ENCODE peak calls at places on chromosomes 2 and 18, in nine cellular contexts. One of them, this sample, is unnamed.

GRCh38 chr18:45775241-45775676 is 50.2 kb upstream of the SIGLEC15 start:
- DNase-seq in IMR-90: peak; percentile 63
- DNase-seq in body of pancreas: peak; percentile 66
- DNase-seq in cardiac muscle cell: no peak
- DNase-seq in HCT116: peak; percentile 69
- DNase-seq in foreskin fibroblast: peak; percentile 72
- DNase-seq in fibroblast of villous mesenchyme: peak; percentile 70
- DNase-seq in prostate gland: no peak
- DNase-seq in endodermal cell: peak; percentile 91
- DNase-seq in this sample: peak; percentile 88

GRCh38 chr2:36406296-36406695 is 50.7 kb downstream of the CRIM1 start:
- DNase-seq in IMR-90: no peak
- DNase-seq in body of pancreas: no peak
- DNase-seq in cardiac muscle cell: no peak
- DNase-seq in HCT116: no peak
- DNase-seq in foreskin fibroblast: no peak
- DNase-seq in fibroblast of villous mesenchyme: no peak
- DNase-seq in prostate gland: no peak
- DNase-seq in endodermal cell: no peak
- DNase-seq in this sample: no peak

GRCh38 chr18:65380986-65381385 is 369.8 kb upstream of the CDH7 start:
- DNase-seq in IMR-90: no peak
- DNase-seq in body of pancreas: no peak
- DNase-seq in cardiac muscle cell: no peak
- DNase-seq in HCT116: no peak
- DNase-seq in foreskin fibroblast: no peak
- DNase-seq in fibroblast of villous mesenchyme: no peak
- DNase-seq in prostate gland: no peak
- DNase-seq in endodermal cell: no peak
- DNase-seq in this sample: no peak

GRCh38 chr18:79848294-79848578 is 50.5 kb downstream of the KCNG2 start:
- DNase-seq in IMR-90: no peak
- DNase-seq in body of pancreas: no peak
- DNase-seq in cardiac muscle cell: no peak
- DNase-seq in HCT116: no peak
- DNase-seq in foreskin fibroblast: no peak
- DNase-seq in fibroblast of villous mesenchyme: no peak
- DNase-seq in prostate gland: no peak
- DNase-seq in endodermal cell: no peak
- DNase-seq in this sample: no peak

GRCh38 chr2:53498210-53498609 is 269.4 kb upstream of the CHAC2 start:
- DNase-seq in IMR-90: peak; percentile 88
- DNase-seq in body of pancreas: peak; percentile 43
- DNase-seq in cardiac muscle cell: no peak
- DNase-seq in HCT116: no peak
- DNase-seq in foreskin fibroblast: no peak
- DNase-seq in fibroblast of villous mesenchyme: peak; percentile 17
- DNase-seq in prostate gland: peak; percentile 16
- DNase-seq in endodermal cell: no peak
- DNase-seq in this sample: peak; percentile 66

GRCh38 chr2:195009202-195009601 is 647.8 kb upstream of the SLC39A10 start:
- DNase-seq in IMR-90: peak; percentile 0
- DNase-seq in body of pancreas: no peak
- DNase-seq in cardiac muscle cell: no peak
- DNase-seq in HCT116: no peak
- DNase-seq in foreskin fibroblast: peak; percentile 41
- DNase-seq in fibroblast of villous mesenchyme: peak; percentile 51
- DNase-seq in prostate gland: no peak
- DNase-seq in endodermal cell: no peak
- DNase-seq in this sample: peak; percentile 18

GRCh38 chr2:37526856-37527255 is 144.6 kb downstream of the CDC42EP3 start:
- DNase-seq in IMR-90: no peak
- DNase-seq in body of pancreas: no peak
- DNase-seq in cardiac muscle cell: no peak
- DNase-seq in HCT116: no peak
- DNase-seq in foreskin fibroblast: no peak
- DNase-seq in fibroblast of villous mesenchyme: no peak
- DNase-seq in prostate gland: no peak
- DNase-seq in endodermal cell: no peak
- DNase-seq in this sample: no peak

GRCh38 chr2:1686784-1687105 is 57.6 kb downstream of the PXDN start:
- DNase-seq in IMR-90: peak; percentile 80
- DNase-seq in body of pancreas: no peak
- DNase-seq in cardiac muscle cell: no peak
- DNase-seq in HCT116: no peak
- DNase-seq in foreskin fibroblast: no peak
- DNase-seq in fibroblast of villous mesenchyme: no peak
- DNase-seq in prostate gland: peak; percentile 55
- DNase-seq in endodermal cell: peak; percentile 32
- DNase-seq in this sample: no peak

GRCh38 chr2:69997296-69998184 is 36.1 kb upstream of the ASPRV1 start:
- DNase-seq in IMR-90: peak; percentile 71
- DNase-seq in body of pancreas: no peak
- DNase-seq in cardiac muscle cell: no peak
- DNase-seq in HCT116: peak; percentile 57
- DNase-seq in foreskin fibroblast: peak; percentile 41
- DNase-seq in fibroblast of villous mesenchyme: peak; percentile 33
- DNase-seq in prostate gland: no peak
- DNase-seq in endodermal cell: peak; percentile 83
- DNase-seq in this sample: peak; percentile 9

GRCh38 chr2:41197781-41198180 is 745.9 kb upstream of the SLC8A1 start:
- DNase-seq in IMR-90: no peak
- DNase-seq in body of pancreas: no peak
- DNase-seq in cardiac muscle cell: peak; percentile 35
- DNase-seq in HCT116: no peak
- DNase-seq in foreskin fibroblast: no peak
- DNase-seq in fibroblast of villous mesenchyme: no peak
- DNase-seq in prostate gland: no peak
- DNase-seq in endodermal cell: no peak
- DNase-seq in this sample: peak; percentile 23

GRCh38 chr18:42752921-42753320 is 362.6 kb downstream of the RIT2 start:
- DNase-seq in IMR-90: no peak
- DNase-seq in body of pancreas: no peak
- DNase-seq in cardiac muscle cell: no peak
- DNase-seq in HCT116: no peak
- DNase-seq in foreskin fibroblast: no peak
- DNase-seq in fibroblast of villous mesenchyme: no peak
- DNase-seq in prostate gland: no peak
- DNase-seq in endodermal cell: no peak
- DNase-seq in this sample: no peak

GRCh38 chr18:75127143-75128021 is 81.6 kb downstream of the PTGR3 start:
- DNase-seq in IMR-90: no peak
- DNase-seq in body of pancreas: no peak
- DNase-seq in cardiac muscle cell: peak; percentile 38
- DNase-seq in HCT116: no peak
- DNase-seq in foreskin fibroblast: no peak
- DNase-seq in fibroblast of villous mesenchyme: no peak
- DNase-seq in prostate gland: no peak
- DNase-seq in endodermal cell: no peak
- DNase-seq in this sample: no peak

GRCh38 chr2:85589982-85590791 is 5.4 kb upstream of the RNF181 start:
- DNase-seq in IMR-90: peak; percentile 94
- DNase-seq in body of pancreas: peak; percentile 53
- DNase-seq in cardiac muscle cell: no peak
- DNase-seq in HCT116: no peak
- DNase-seq in foreskin fibroblast: peak; percentile 73
- DNase-seq in fibroblast of villous mesenchyme: peak; percentile 91
- DNase-seq in prostate gland: no peak
- DNase-seq in endodermal cell: no peak
- DNase-seq in this sample: peak; percentile 99

GRCh38 chr18:9323750-9324445 is 10.7 kb upstream of the TWSG1 start:
- DNase-seq in IMR-90: peak; percentile 89
- DNase-seq in body of pancreas: peak; percentile 37
- DNase-seq in cardiac muscle cell: no peak
- DNase-seq in HCT116: no peak
- DNase-seq in foreskin fibroblast: peak; percentile 39
- DNase-seq in fibroblast of villous mesenchyme: peak; percentile 60
- DNase-seq in prostate gland: no peak
- DNase-seq in endodermal cell: no peak
- DNase-seq in this sample: peak; percentile 93

GRCh38 chr2:26018184-26018716 is 15.6 kb upstream of the RAB10 start:
- DNase-seq in IMR-90: peak; percentile 88
- DNase-seq in body of pancreas: peak; percentile 91
- DNase-seq in cardiac muscle cell: peak; percentile 24
- DNase-seq in HCT116: peak; percentile 74
- DNase-seq in foreskin fibroblast: peak; percentile 89
- DNase-seq in fibroblast of villous mesenchyme: peak; percentile 86
- DNase-seq in prostate gland: peak; percentile 74
- DNase-seq in endodermal cell: peak; percentile 90
- DNase-seq in this sample: peak; percentile 88

GRCh38 chr2:2516386-2516785 is 185.3 kb upstream of the MYT1L start:
- DNase-seq in IMR-90: no peak
- DNase-seq in body of pancreas: no peak
- DNase-seq in cardiac muscle cell: no peak
- DNase-seq in HCT116: no peak
- DNase-seq in foreskin fibroblast: no peak
- DNase-seq in fibroblast of villous mesenchyme: no peak
- DNase-seq in prostate gland: no peak
- DNase-seq in endodermal cell: no peak
- DNase-seq in this sample: no peak

GRCh38 chr2:144711546-144712276 is 191.8 kb upstream of the ZEB2 start:
- DNase-seq in IMR-90: no peak
- DNase-seq in body of pancreas: no peak
- DNase-seq in cardiac muscle cell: no peak
- DNase-seq in HCT116: no peak
- DNase-seq in foreskin fibroblast: no peak
- DNase-seq in fibroblast of villous mesenchyme: no peak
- DNase-seq in prostate gland: no peak
- DNase-seq in endodermal cell: no peak
- DNase-seq in this sample: no peak

GRCh38 chr18:6557470-6558245 is 142.9 kb upstream of the L3MBTL4 start:
- DNase-seq in IMR-90: no peak
- DNase-seq in body of pancreas: no peak
- DNase-seq in cardiac muscle cell: no peak
- DNase-seq in HCT116: no peak
- DNase-seq in foreskin fibroblast: no peak
- DNase-seq in fibroblast of villous mesenchyme: no peak
- DNase-seq in prostate gland: no peak
- DNase-seq in endodermal cell: peak; percentile 74
- DNase-seq in this sample: no peak

GRCh38 chr2:56448999-56449431 is 265.2 kb downstream of the CCDC85A start:
- DNase-seq in IMR-90: no peak
- DNase-seq in body of pancreas: peak; percentile 93
- DNase-seq in cardiac muscle cell: no peak
- DNase-seq in HCT116: no peak
- DNase-seq in foreskin fibroblast: no peak
- DNase-seq in fibroblast of villous mesenchyme: peak; percentile 13
- DNase-seq in prostate gland: peak; percentile 75
- DNase-seq in endodermal cell: no peak
- DNase-seq in this sample: peak; percentile 1

GRCh38 chr18:37499913-37500312 is 65.7 kb downstream of the CELF4 start:
- DNase-seq in IMR-90: no peak
- DNase-seq in body of pancreas: no peak
- DNase-seq in cardiac muscle cell: no peak
- DNase-seq in HCT116: no peak
- DNase-seq in foreskin fibroblast: no peak
- DNase-seq in fibroblast of villous mesenchyme: no peak
- DNase-seq in prostate gland: no peak
- DNase-seq in endodermal cell: no peak
- DNase-seq in this sample: no peak

GRCh38 chr2:57453929-57454328 is 592.7 kb upstream of the VRK2 start:
- DNase-seq in IMR-90: no peak
- DNase-seq in body of pancreas: no peak
- DNase-seq in cardiac muscle cell: no peak
- DNase-seq in HCT116: no peak
- DNase-seq in foreskin fibroblast: no peak
- DNase-seq in fibroblast of villous mesenchyme: no peak
- DNase-seq in prostate gland: no peak
- DNase-seq in endodermal cell: no peak
- DNase-seq in this sample: no peak
- TF ChIP-seq CTCF in IMR-90: no peak
- TF ChIP-seq CTCF in body of pancreas: no peak
- TF ChIP-seq CTCF in cardiac muscle cell: no peak
- TF ChIP-seq CTCF in HCT116: no peak
- TF ChIP-seq CTCF in foreskin fibroblast: no peak
- TF ChIP-seq CTCF in fibroblast of villous mesenchyme: no peak
- TF ChIP-seq CTCF in prostate gland: no peak
- TF ChIP-seq CTCF in endodermal cell: peak; percentile 72
- TF ChIP-seq CTCF in this sample: no peak

DNA sequence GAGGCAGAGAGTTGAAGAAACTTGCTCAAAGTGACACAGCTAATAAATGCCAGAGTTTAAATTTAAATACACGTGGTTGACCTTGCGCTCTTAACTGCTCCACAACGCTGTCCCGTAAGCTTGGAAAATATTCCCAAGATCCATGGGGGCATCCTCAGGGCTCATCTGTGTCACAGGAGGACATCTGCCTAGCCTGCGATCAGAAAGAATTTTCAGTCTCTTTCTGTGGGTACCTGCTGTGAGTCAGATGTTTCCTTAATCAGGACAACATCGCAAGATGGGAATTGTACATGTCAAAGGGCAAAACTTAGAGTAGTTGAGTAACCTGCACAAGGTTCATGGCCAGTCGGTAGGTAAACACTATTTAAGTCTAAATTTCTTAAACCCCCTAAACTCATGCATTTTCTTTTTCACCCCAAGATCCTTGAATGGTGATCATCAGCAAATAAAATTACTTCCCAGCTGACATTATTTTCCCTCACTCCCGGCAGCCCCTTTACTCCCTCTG is 1.4 kb downstream of the CMPK2 start:
- DNase-seq in IMR-90: no peak
- DNase-seq in body of pancreas: no peak
- DNase-seq in cardiac muscle cell: no peak
- DNase-seq in HCT116: no peak
- DNase-seq in foreskin fibroblast: no peak
- DNase-seq in fibroblast of villous mesenchyme: no peak
- DNase-seq in prostate gland: no peak
- DNase-seq in endodermal cell: no peak
- DNase-seq in this sample: no peak
- H3K4me3 ChIP-seq in IMR-90: no peak overlapping the region
- H3K4me3 ChIP-seq in body of pancreas: no peak overlapping the region
- H3K4me3 ChIP-seq in cardiac muscle cell: no peak overlapping the region
- H3K4me3 ChIP-seq in HCT116: no peak overlapping the region
- H3K4me3 ChIP-seq in foreskin fibroblast: no peak overlapping the region
- H3K4me3 ChIP-seq in fibroblast of villous mesenchyme: no peak overlapping the region
- H3K4me3 ChIP-seq in prostate gland: no peak overlapping the region
- H3K4me3 ChIP-seq in endodermal cell: no peak overlapping the region
- H3K4me3 ChIP-seq in this sample: no peak overlapping the region

DNA sequence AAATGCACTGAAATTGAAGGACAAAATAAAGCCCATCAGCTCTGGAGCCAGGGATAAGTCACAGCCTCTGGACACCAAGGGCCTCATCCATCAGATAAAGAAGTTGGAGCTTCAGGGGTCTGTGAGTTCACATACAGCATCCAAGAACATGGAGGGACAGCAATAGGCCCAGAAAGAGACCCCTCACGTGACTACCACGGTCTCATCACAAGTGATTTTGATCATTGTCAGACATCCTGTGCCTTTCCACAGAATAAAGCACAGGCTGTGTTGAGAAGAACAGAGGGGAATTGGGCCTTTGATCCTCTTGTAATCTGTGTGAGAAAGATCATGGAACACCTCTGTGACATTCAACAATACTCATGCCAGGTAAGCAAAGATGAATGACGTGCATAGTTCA is 65.2 kb upstream of the CTAGE1 start:
- DNase-seq in IMR-90: no peak
- DNase-seq in body of pancreas: no peak
- DNase-seq in cardiac muscle cell: no peak
- DNase-seq in HCT116: no peak
- DNase-seq in foreskin fibroblast: no peak
- DNase-seq in fibroblast of villous mesenchyme: no peak
- DNase-seq in prostate gland: no peak
- DNase-seq in endodermal cell: no peak
- DNase-seq in this sample: no peak
- TF ChIP-seq CTCF in IMR-90: no peak
- TF ChIP-seq CTCF in body of pancreas: no peak
- TF ChIP-seq CTCF in cardiac muscle cell: no peak
- TF ChIP-seq CTCF in HCT116: no peak
- TF ChIP-seq CTCF in foreskin fibroblast: no peak
- TF ChIP-seq CTCF in fibroblast of villous mesenchyme: no peak
- TF ChIP-seq CTCF in prostate gland: no peak
- TF ChIP-seq CTCF in endodermal cell: no peak
- TF ChIP-seq CTCF in this sample: no peak

GRCh38 chr2:239723486-239724193 is 301.5 kb downstream of the NDUFA10 start:
- DNase-seq in IMR-90: no peak
- DNase-seq in body of pancreas: no peak
- DNase-seq in cardiac muscle cell: no peak
- DNase-seq in HCT116: no peak
- DNase-seq in foreskin fibroblast: no peak
- DNase-seq in fibroblast of villous mesenchyme: no peak
- DNase-seq in prostate gland: no peak
- DNase-seq in endodermal cell: peak; percentile 30
- DNase-seq in this sample: no peak
- H3K4me3 ChIP-seq in IMR-90: no peak overlapping the region
- H3K4me3 ChIP-seq in body of pancreas: no peak overlapping the region
- H3K4me3 ChIP-seq in cardiac muscle cell: no peak overlapping the region
- H3K4me3 ChIP-seq in HCT116: no peak overlapping the region
- H3K4me3 ChIP-seq in foreskin fibroblast: no peak overlapping the region
- H3K4me3 ChIP-seq in fibroblast of villous mesenchyme: no peak overlapping the region
- H3K4me3 ChIP-seq in prostate gland: no peak overlapping the region
- H3K4me3 ChIP-seq in endodermal cell: no peak overlapping the region
- H3K4me3 ChIP-seq in this sample: no peak overlapping the region

This sample was measured in fibroblast of pulmonary artery.